ENCODE peak calls at places on chromosomes 5 and 9, in five cellular contexts. R, J, X, W and P are unnamed samples. For H3K4me1, the result is how much of the 10 kb centered on the place peaks cover.

GRCh38 chr5:14696057-14696456 is 31.5 kb downstream of the OTULIN start:
- DNase-seq in R (no peak), J (no peak), X (no peak), W (no peak), P (no peak)

GRCh38 chr5:59193616-59194319 is 610.9 kb downstream of the RAB3C start:
- DNase-seq in R (no peak), J (no peak), X (no peak), W (no peak), P (peak)

GRCh38 chr5:143197260-143197656 is 206.2 kb downstream of the NR3C1 start:
- DNase-seq in R (no peak), J (no peak), X (no peak), W (no peak), P (no peak)

GRCh38 chr5:87132696-87133095 is 135.0 kb upstream of the RASA1 start:
- DNase-seq in R (no peak), J (no peak), X (no peak), W (no peak), P (no peak)

GRCh38 chr9:96138616-96139015 is 163.4 kb downstream of the HSD17B3 start:
- DNase-seq in R (no peak), J (no peak), X (no peak), W (no peak), P (no peak)

GRCh38 chr5:172569862-172570558 is 71.1 kb upstream of the NEURL1B start:
- DNase-seq in R (no peak), J (no peak), X (no peak), W (no peak), P (no peak)

GRCh38 chr5:98497391-98497790 is 276.1 kb upstream of the RGMB start:
- DNase-seq in R (no peak), J (no peak), X (no peak), W (no peak), P (no peak)

GRCh38 chr5:82465235-82465634 is 187.1 kb upstream of the RPS23 start:
- DNase-seq in R (no peak), J (no peak), X (no peak), W (no peak), P (no peak)

GRCh38 chr9:113503613-113504230 is 40.2 kb downstream of the RGS3 start:
- DNase-seq in R (no peak), J (no peak), X (no peak), W (no peak), P (no peak)

GRCh38 chr5:65062684-65063083 is 294.0 kb downstream of the CWC27 start:
- DNase-seq in R (no peak), J (peak), X (no peak), W (no peak), P (no peak)

GRCh38 chr5:9104576-9105339 is 441.1 kb downstream of the SEMA5A start:
- DNase-seq in R (no peak), J (no peak), X (no peak), W (no peak), P (no peak)

GRCh38 chr9:129173296-129174101 is 4.6 kb downstream of the IER5L start:
- DNase-seq in R (no peak), J (no peak), X (no peak), W (peak), P (no peak)

GRCh38 chr9:124495105-124496074 is 11.8 kb downstream of the NR5A1 start:
- DNase-seq in R (no peak), J (no peak), X (no peak), W (no peak), P (no peak)

GRCh38 chr5:60522299-60522915 is 177.6 kb downstream of the DEPDC1B start:
- DNase-seq in R (no peak), J (no peak), X (no peak), W (no peak), P (no peak)

GRCh38 chr9:124062172-124062571 is 50.6 kb downstream of the LHX2 start:
- DNase-seq in R (no peak), J (no peak), X (no peak), W (no peak), P (no peak)

GRCh38 chr9:16145196-16145950 is 592.5 kb downstream of the CCDC171 start:
- DNase-seq in R (no peak), J (no peak), X (no peak), W (no peak), P (no peak)

GRCh38 chr5:78758169-78758839 is 109.7 kb upstream of the LHFPL2 start:
- DNase-seq in R (no peak), J (no peak), X (no peak), W (no peak), P (no peak)

GRCh38 chr9:136762915-136763648 is 1.2 kb downstream of the LCN15 start:
- DNase-seq in R (peak), J (no peak), X (no peak), W (peak), P (peak)

GRCh38 chr5:179115845-179116524 is 55.8 kb downstream of the ZNF354C start:
- DNase-seq in R (peak), J (no peak), X (no peak), W (no peak), P (no peak)

GRCh38 chr5:963673-964531 is 44.7 kb upstream of the NKD2 start:
- DNase-seq in R (no peak), J (no peak), X (no peak), W (peak), P (no peak)

GRCh38 chr5:111755942-111756353 is 1.0 kb downstream of the NREP start:
- DNase-seq in R (no peak), J (no peak), X (no peak), W (no peak), P (no peak)

GRCh38 chr5:40587284-40587882 is 92.3 kb upstream of the PTGER4 start:
- DNase-seq in R (no peak), J (no peak), X (no peak), W (no peak), P (no peak)

GRCh38 chr5:65163698-65164097 is 318.0 kb downstream of the ADAMTS6 start:
- DNase-seq in R (no peak), J (no peak), X (no peak), W (no peak), P (no peak)

GRCh38 chr5:101678494-101679193 is 617.4 kb downstream of the SLCO4C1 start:
- DNase-seq in R (no peak), J (peak), X (no peak), W (peak), P (peak)

GRCh38 chr5:132760601-132761317 is 13.5 kb downstream of the CCNI2 start:
- DNase-seq in R (no peak), J (no peak), X (no peak), W (no peak), P (no peak)

GRCh38 chr5:50663636-50664035 is 2.8 kb upstream of the PARP8 start:
- DNase-seq in R (peak), J (peak), X (no peak), W (peak), P (peak)

GRCh38 chr5:138649316-138649720 is 74.1 kb upstream of the HSPA9 start:
- DNase-seq in R (no peak), J (no peak), X (no peak), W (no peak), P (no peak)

GRCh38 chr5:159359408-159359807 is 29.1 kb upstream of the IL12B start:
- DNase-seq in R (no peak), J (no peak), X (no peak), W (no peak), P (no peak)

GRCh38 chr5:100232730-100233129 is 302.4 kb upstream of the FAM174A start:
- DNase-seq in R (no peak), J (no peak), X (no peak), W (no peak), P (no peak)

GRCh38 chr9:116964258-116964657 is 277.2 kb downstream of the TRIM32 start:
- DNase-seq in R (no peak), J (no peak), X (no peak), W (no peak), P (no peak)

GRCh38 chr5:157159209-157159751 is 6.8 kb downstream of the GARIN3 start:
- DNase-seq in R (no peak), J (no peak), X (no peak), W (no peak), P (no peak)

GRCh38 chr5:140294753-140295152 is 8.1 kb downstream of the PFDN1 start:
- DNase-seq in R (no peak), J (no peak), X (no peak), W (no peak), P (no peak)

GRCh38 chr9:117247271-117247670 is 167.6 kb downstream of the ASTN2 start:
- DNase-seq in R (no peak), J (no peak), X (no peak), W (no peak), P (no peak)

GRCh38 chr5:158606228-158606627 is 493.5 kb downstream of the EBF1 start:
- DNase-seq in R (no peak), J (no peak), X (no peak), W (no peak), P (no peak)

GRCh38 chr5:110269478-110270142 is 456.9 kb downstream of the TMEM232 start:
- DNase-seq in R (no peak), J (no peak), X (no peak), W (no peak), P (no peak)

GRCh38 chr9:22148876-22149637 is 140.0 kb upstream of the CDKN2B start:
- DNase-seq in R (no peak), J (no peak), X (no peak), W (no peak), P (no peak)

GRCh38 chr5:30438785-30439184 is 754.7 kb upstream of the CDH6 start:
- DNase-seq in R (no peak), J (no peak), X (no peak), W (no peak), P (no peak)

GRCh38 chr9:76456202-76456926 is 2.6 kb upstream of the GCNT1 start:
- DNase-seq in R (no peak), J (peak), X (no peak), W (no peak), P (no peak)

GRCh38 chr5:151499636-151500035 is 52.2 kb downstream of the SLC36A1 start:
- DNase-seq in R (no peak), J (no peak), X (no peak), W (no peak), P (no peak)

GRCh38 chr9:127916665-127917581 is at the start of gene ST6GALNAC4:
- DNase-seq in R (peak), J (peak), X (peak), W (peak), P (peak)

GRCh38 chr9:127915801-127916664 is 808 bp downstream of the ST6GALNAC4 start:
- DNase-seq in R (no peak), J (no peak), X (no peak), W (no peak), P (no peak)

GRCh38 chr9:127918201-127919107 is 1.6 kb upstream of the ST6GALNAC4 start:
- DNase-seq in R (no peak), J (no peak), X (no peak), W (no peak), P (no peak)

GRCh38 chr9:127919253-127919815 is 2.5 kb upstream of the ST6GALNAC4 start:
- DNase-seq in R (peak), J (peak), X (no peak), W (peak), P (peak)

GRCh38 chr9:127917603-127918002 is 762 bp upstream of the ST6GALNAC4 start:
- DNase-seq in R (no peak), J (no peak), X (no peak), W (no peak), P (no peak)
- H3K4me1 ChIP-seq in R (half or more), J (under half), X (half or more), W (half or more), P (under half)

GRCh38 chr5:177509361-177509951 is at the start of gene DOK3:
- DNase-seq in R (peak), J (no peak), X (no peak), W (peak), P (peak)
- H3K4me1 ChIP-seq in R (under half), J (under half), X (under half), W (under half), P (under half)

GRCh38 chr5:149210968-149211495 is 60.6 kb upstream of the AFAP1L1 start:
- DNase-seq in R (no peak), J (no peak), X (no peak), W (no peak), P (no peak)

GRCh38 chr5:149215478-149216042 is 56.1 kb upstream of the AFAP1L1 start:
- DNase-seq in R (no peak), J (peak), X (no peak), W (peak), P (no peak)

GRCh38 chr5:149211566-149211965 is 60.1 kb upstream of the AFAP1L1 start:
- DNase-seq in R (no peak), J (no peak), X (no peak), W (no peak), P (no peak)

GRCh38 chr5:149212203-149212951 is 59.3 kb upstream of the AFAP1L1 start:
- DNase-seq in R (no peak), J (no peak), X (no peak), W (no peak), P (no peak)

DNA sequence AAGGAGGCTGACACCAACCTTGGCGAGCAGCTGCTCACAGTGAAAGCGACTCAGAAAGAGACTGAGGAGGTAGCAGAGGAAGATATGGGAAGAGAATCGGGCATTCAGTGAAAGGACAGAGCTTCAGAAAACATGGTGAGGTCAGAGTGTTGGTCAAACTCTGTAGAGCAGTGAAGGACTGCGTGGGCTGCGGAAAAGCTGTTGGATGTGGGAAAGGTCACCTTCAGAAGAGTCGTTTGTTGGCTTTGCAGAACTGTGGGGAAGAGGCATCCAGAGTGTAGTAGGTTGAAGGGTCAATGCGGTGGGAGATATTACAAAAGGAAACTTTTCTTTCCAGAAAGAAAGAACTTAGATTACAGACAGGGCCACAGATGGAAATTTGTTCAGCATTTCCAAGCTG is 58.4 kb upstream of the AFAP1L1 start:
- DNase-seq in R (no peak), J (no peak), X (no peak), W (no peak), P (no peak)
- H3K4me1 ChIP-seq in R (under half), J (under half), X (under half), W (half or more), P (under half)

DNA sequence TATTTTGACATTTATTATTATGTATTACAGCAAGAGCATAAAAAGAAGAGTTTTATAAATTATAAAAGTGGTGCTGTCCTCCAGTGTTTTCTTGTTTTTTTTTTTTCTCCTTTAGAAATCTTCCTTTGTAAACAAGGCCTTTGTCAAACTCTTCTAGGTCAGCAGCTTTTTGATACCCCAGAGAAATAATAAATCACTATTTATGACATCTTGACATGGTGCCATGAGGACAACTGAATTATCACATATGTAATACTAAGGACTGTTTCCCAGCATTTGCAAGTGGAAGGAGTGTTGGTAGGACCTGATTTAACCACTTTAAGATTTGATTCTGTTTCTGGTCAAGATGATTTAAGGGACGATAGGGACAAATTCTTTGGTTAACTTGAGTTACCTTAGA is 4.6 kb downstream of the SMARCA2 start:
- DNase-seq in R (no peak), J (no peak), X (no peak), W (no peak), P (no peak)
- H3K4me1 ChIP-seq in R (half or more), J (under half), X (half or more), W (half or more), P (under half)

GRCh38 chr5:168881427-168882149 is 302.4 kb upstream of the PANK3 start:
- DNase-seq in R (no peak), J (no peak), X (no peak), W (no peak), P (no peak)
- H3K4me1 ChIP-seq in R (under half), J (under half), X (under half), W (under half), P (under half)

GRCh38 chr9:2263665-2264064 is 248.5 kb downstream of the SMARCA2 start:
- DNase-seq in R (no peak), J (no peak), X (no peak), W (no peak), P (no peak)
- H3K4me1 ChIP-seq in R (under half), J (under half), X (under half), W (under half), P (under half)